ENCODE peak calls at places on chromosomes 11 and 22, in eight cellular contexts. O is fibroblast of pulmonary artery; W is fibroblast of lung; S is A549; N is stimulated activated CD4-positive, alpha-beta T cell treated with anti-CD3 and anti-CD28 coated beads, Interleukin-4, amount 100 ng/mL, for 1 hour; J is foreskin keratinocyte; M is LHCN-M2; I is caudate nucleus. F is an unnamed sample.

GRCh38 chr22:46652930-46653331 is 32.7 kb downstream of the GRAMD4 start:
- DNase-seq in S (no peak), J (no peak), N (no peak), I (no peak), O (peak; percentile 31), W (peak; percentile 64), M (no peak), F (no peak)

GRCh38 chr22:22080270-22080669 is 97.7 kb upstream of the TOP3B start:
- DNase-seq in O (no peak), W (no peak), M (peak; percentile 76), J (no peak), I (no peak), S (no peak), N (no peak), F (peak; percentile 91)

GRCh38 chr11:112694813-112695212 is 266.4 kb upstream of the NCAM1 start:
- DNase-seq in I (no peak), O (peak; percentile 6), J (peak; percentile 60), S (no peak), N (no peak), M (peak; percentile 56), W (no peak), F (no peak)

GRCh38 chr22:38462960-38463784 is 4.7 kb upstream of the KDELR3 start:
- DNase-seq in J (no peak), O (no peak), M (no peak), W (no peak), S (no peak), N (no peak), I (no peak), F (no peak)

GRCh38 chr22:45207981-45208664 is 32.6 kb downstream of the KIAA0930 start:
- DNase-seq in W (peak; percentile 65), M (peak; percentile 64), I (peak; percentile 28), O (no peak), J (peak; percentile 76), S (no peak), N (no peak), F (no peak)

GRCh38 chr11:43316451-43316850 is 4.7 kb downstream of the API5 start:
- DNase-seq in I (no peak), S (no peak), O (no peak), W (no peak), N (no peak), M (peak; percentile 46), J (peak; percentile 18), F (no peak)

GRCh38 chr11:55707029-55707428 is 45.0 kb downstream of the OR4C6 start:
- DNase-seq in M (peak; percentile 11), S (peak; percentile 4), W (peak; percentile 34), I (no peak), O (peak; percentile 57), N (no peak), J (peak; percentile 30), F (peak; percentile 15)

GRCh38 chr11:36141595-36141994 is 147.6 kb downstream of the COMMD9 start:
- DNase-seq in J (no peak), O (no peak), I (no peak), W (no peak), M (no peak), N (no peak), S (no peak), F (no peak)

GRCh38 chr11:108632041-108632440 is 32.8 kb upstream of the DDX10 start:
- DNase-seq in S (no peak), I (no peak), M (peak; percentile 55), W (no peak), N (no peak), O (no peak), J (no peak), F (no peak)

GRCh38 chr11:19605500-19606371 is 106.9 kb upstream of the NAV2 start:
- DNase-seq in I (no peak), N (no peak), M (peak; percentile 88), O (peak; percentile 88), W (peak; percentile 82), J (no peak), S (no peak), F (no peak)

GRCh38 chr11:84993386-84993785 is 633.8 kb downstream of the DLG2 start:
- DNase-seq in M (no peak), O (peak; percentile 0), N (no peak), J (peak; percentile 6), S (no peak), W (no peak), I (no peak), F (no peak)

GRCh38 chr11:19715373-19715772 is 2.7 kb downstream of the NAV2 start:
- DNase-seq in I (no peak), O (peak; percentile 81), W (peak; percentile 81), M (peak; percentile 99), J (no peak), N (no peak), S (peak; percentile 29), F (no peak)

GRCh38 chr11:33135768-33136443 is 25.4 kb downstream of the CSTF3 start:
- DNase-seq in W (no peak), I (no peak), J (no peak), O (no peak), M (no peak), S (no peak), N (no peak), F (no peak)

GRCh38 chr11:12007769-12008737 is at the start of gene DKK3:
- DNase-seq in W (peak; percentile 42), N (no peak), O (peak; percentile 27), S (no peak), I (no peak), M (no peak), J (peak; percentile 76), F (no peak)

GRCh38 chr11:101765932-101766331 is 148.9 kb upstream of the CEP126 start:
- DNase-seq in W (no peak), N (no peak), J (no peak), S (no peak), I (no peak), M (no peak), O (no peak), F (no peak)

GRCh38 chr11:128555606-128556005 is 31.8 kb downstream of the ETS1 start:
- DNase-seq in J (no peak), S (no peak), O (peak; percentile 49), W (peak; percentile 28), N (no peak), I (no peak), M (no peak), F (no peak)